ENCODE peak calls at places on chromosomes 7 and 10, in seven cellular contexts. U, L, T, B, N, I and J are unnamed samples.

GRCh38 chr7:72925546-72926120 is 738 bp downstream of the POM121 start:
- DNase-seq in U (no peak), L (no peak), T (no peak), B (no peak), N (peak; percentile 38), I (no peak), J (no peak)

GRCh38 chr10:47077941-47078340 is 166.7 kb downstream of the PTPN20 start:
- DNase-seq in U (no peak), L (no peak), T (no peak), B (no peak), N (no peak), I (no peak), J (no peak)

GRCh38 chr7:48938539-48938938 is 14.2 kb downstream of the CDC14C start:
- DNase-seq in U (no peak), L (no peak), T (no peak), B (peak; percentile 47), N (no peak), I (no peak), J (no peak)

GRCh38 chr10:47438857-47439474 is 44.9 kb downstream of the ANXA8 start:
- DNase-seq in U (peak; percentile 65), L (peak; percentile 42), T (no peak), B (no peak), N (peak; percentile 28), I (peak; percentile 45), J (peak; percentile 81)

GRCh38 chr10:131947631-131948347 is 33.9 kb downstream of the BNIP3 start:
- DNase-seq in U (no peak), L (no peak), T (no peak), B (peak; percentile 18), N (no peak), I (peak; percentile 15), J (no peak)

GRCh38 chr10:13518076-13518692 is 10.6 kb downstream of the BEND7 start:
- DNase-seq in U (no peak), L (no peak), T (no peak), B (no peak), N (peak; percentile 50), I (no peak), J (no peak)

GRCh38 chr7:111239437-111239836 is 148.5 kb downstream of the LRRN3 start:
- DNase-seq in U (no peak), L (no peak), T (no peak), B (no peak), N (no peak), I (no peak), J (no peak)

GRCh38 chr7:77306231-77307067 is 106.8 kb upstream of the FGL2 start:
- DNase-seq in U (no peak), L (no peak), T (no peak), B (no peak), N (no peak), I (peak; percentile 61), J (no peak)

GRCh38 chr10:133308431-133309110 is at the start of the genes TUBGCP2 and ZNF511:
- DNase-seq in U (peak; percentile 74), L (peak; percentile 90), T (peak; percentile 92), B (peak; percentile 94), N (peak; percentile 90), I (peak; percentile 95), J (no peak)

GRCh38 chr10:30510932-30511700 is 77.1 kb downstream of the MAP3K8 start:
- DNase-seq in U (no peak), L (no peak), T (no peak), B (no peak), N (peak; percentile 55), I (no peak), J (no peak)

GRCh38 chr10:28087675-28088351 is 88.9 kb upstream of the ODAD2 start:
- DNase-seq in U (no peak), L (no peak), T (no peak), B (no peak), N (no peak), I (no peak), J (no peak)

GRCh38 chr10:88152720-88153119 is 289.3 kb downstream of the PTEN start:
- DNase-seq in U (peak; percentile 11), L (no peak), T (no peak), B (no peak), N (peak; percentile 90), I (no peak), J (no peak)

GRCh38 chr10:101217450-101218281 is 11.6 kb downstream of the LBX1 start:
- DNase-seq in U (peak; percentile 71), L (no peak), T (no peak), B (no peak), N (no peak), I (no peak), J (no peak)
- TF ChIP-seq CTCF in U (peak; percentile 60), L (peak; percentile 21), T (no peak), B (no peak), N (no peak), I (peak; percentile 18), J (no peak)

DNA sequence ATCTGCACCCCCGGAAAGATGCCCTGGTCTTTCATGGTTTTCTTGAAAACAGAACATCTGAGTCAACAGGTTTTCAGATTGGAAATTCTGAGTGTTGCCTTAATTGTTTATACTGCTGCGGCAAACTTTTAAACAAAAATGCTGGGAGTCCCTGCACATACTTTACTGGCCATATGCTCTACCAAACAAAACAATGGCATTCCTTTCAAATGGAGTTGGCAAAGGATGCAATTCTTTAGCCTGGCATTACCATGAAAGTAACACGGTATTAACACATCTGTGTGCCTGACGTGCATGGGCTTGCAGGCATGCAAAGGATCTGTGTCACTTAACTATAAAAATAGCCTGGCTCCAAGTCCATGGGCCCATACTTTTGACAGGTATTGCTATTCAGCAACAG is 4.2 kb downstream of the INHBA start:
- DNase-seq in U (no peak), L (no peak), T (no peak), B (no peak), N (no peak), I (no peak), J (no peak)
- H3K4me3 ChIP-seq in U (no peak overlapping the region), L (peak overlapping the region; percentile 46), T (peak overlapping the region; percentile 72), B (peak overlapping the region; percentile 39), N (no peak overlapping the region), I (peak overlapping the region; percentile 48), J (no peak overlapping the region)

DNA sequence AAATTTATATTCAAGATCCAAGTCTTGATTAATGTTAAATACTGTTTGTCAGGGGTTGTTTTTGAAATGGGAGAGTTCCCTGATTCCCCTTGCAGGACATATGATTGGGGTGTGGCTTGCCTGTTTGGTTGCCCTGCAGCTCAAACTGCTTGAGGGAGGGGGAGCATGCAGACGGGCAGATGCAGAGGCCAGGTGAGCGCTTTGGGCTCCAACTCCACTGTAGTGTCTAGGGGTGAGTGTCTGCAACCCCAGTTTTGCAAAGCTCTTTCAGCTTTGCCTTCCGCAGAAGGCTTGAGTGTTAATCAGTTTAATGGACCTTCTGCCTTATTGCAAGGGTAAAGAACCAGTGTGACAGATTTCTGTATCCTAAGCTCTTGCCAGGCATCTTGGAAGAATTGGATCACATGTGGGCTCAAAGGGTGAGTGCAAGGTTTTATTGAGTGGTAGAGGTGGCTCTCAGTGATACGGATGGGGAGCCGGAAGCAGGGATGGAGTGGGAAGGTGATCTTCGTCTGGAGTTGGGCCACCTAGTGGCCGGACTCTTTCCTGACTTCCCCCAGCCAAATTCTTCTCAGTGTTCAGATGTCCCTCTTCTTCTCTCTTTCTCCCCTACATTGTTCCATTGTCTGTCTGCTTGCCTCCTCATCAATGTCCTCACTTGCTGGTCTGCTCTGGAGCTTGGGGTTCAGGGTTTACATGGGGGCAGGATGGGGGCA is 479.7 kb downstream of the ATRNL1 start:
- DNase-seq in U (peak; percentile 2), L (no peak), T (no peak), B (no peak), N (peak; percentile 18), I (no peak), J (no peak)
- TF ChIP-seq CTCF in U (peak; percentile 27), L (peak; percentile 20), T (no peak), B (no peak), N (peak; percentile 46), I (peak; percentile 10), J (peak; percentile 44)

GRCh38 chr10:71218046-71218832 is 5.9 kb downstream of the UNC5B start:
- DNase-seq in U (no peak), L (no peak), T (peak; percentile 59), B (no peak), N (no peak), I (peak; percentile 47), J (no peak)

GRCh38 chr10:71218833-71219120 is 6.4 kb downstream of the UNC5B start:
- DNase-seq in U (no peak), L (no peak), T (no peak), B (no peak), N (no peak), I (no peak), J (no peak)

GRCh38 chr10:71216363-71216695 is 4.0 kb downstream of the UNC5B start:
- DNase-seq in U (no peak), L (no peak), T (peak; percentile 50), B (no peak), N (no peak), I (no peak), J (no peak)

GRCh38 chr10:71216751-71217265 is 4.4 kb downstream of the UNC5B start:
- DNase-seq in U (no peak), L (no peak), T (peak; percentile 61), B (no peak), N (no peak), I (peak; percentile 60), J (no peak)

GRCh38 chr10:71217266-71218045 is 5.1 kb downstream of the UNC5B start:
- DNase-seq in U (no peak), L (no peak), T (peak; percentile 69), B (peak; percentile 62), N (no peak), I (peak; percentile 69), J (no peak)
- H3K4me3 ChIP-seq in U (peak overlapping the region; percentile 42), L (peak overlapping the region; percentile 63), T (peak overlapping the region; percentile 54), B (peak overlapping the region; percentile 43), N (peak overlapping the region; percentile 13), I (peak overlapping the region; percentile 65), J (no peak overlapping the region)